ENCODE peak calls at places on chromosomes 1 and 21, in seven cellular contexts. T, N, P, G, R, C and S are unnamed samples.

GRCh38 chr1:173195596-173196088 is 11.5 kb downstream of the TNFSF4 start:
- DNase-seq in R (peak), C (no peak), P (no peak), G (no peak), N (no peak), T (no peak), S (no peak)

GRCh38 chr21:33789697-33790096 is 125.9 kb downstream of the ATP5PO start:
- DNase-seq in R (no peak), C (no peak), P (no peak), N (no peak), T (no peak), G (no peak), S (no peak)

GRCh38 chr1:78408830-78409229 is 81.9 kb upstream of the PTGFR start:
- DNase-seq in P (no peak), N (no peak), C (no peak), T (no peak), G (no peak), R (no peak), S (no peak)

GRCh38 chr1:202154766-202155477 is 5.5 kb downstream of the PTPN7 start:
- DNase-seq in G (peak), P (peak), R (no peak), N (no peak), T (peak), C (peak), S (peak)

GRCh38 chr1:84889437-84889836 is 3.6 kb downstream of the LPAR3 start:
- DNase-seq in N (no peak), G (no peak), C (no peak), R (no peak), P (no peak), T (no peak), S (no peak)

GRCh38 chr1:211613108-211613947 is 34.4 kb upstream of the SLC30A1 start:
- DNase-seq in G (no peak), T (peak), C (no peak), R (no peak), P (peak), N (peak), S (no peak)

GRCh38 chr1:38006008-38006828 is 904 bp upstream of the FHL3 start:
- DNase-seq in R (no peak), P (no peak), N (no peak), G (no peak), C (no peak), T (no peak), S (no peak)

GRCh38 chr21:31866077-31866511 is 6.7 kb upstream of the HUNK start:
- DNase-seq in C (peak), R (no peak), G (peak), T (peak), P (peak), N (peak), S (peak)

GRCh38 chr1:43234267-43234666 is 35.5 kb upstream of the TMEM125 start:
- DNase-seq in N (no peak), R (no peak), T (no peak), P (no peak), G (no peak), C (no peak), S (no peak)

GRCh38 chr1:69967245-69967766 is 238.1 kb downstream of the LRRC40 start:
- DNase-seq in P (no peak), R (no peak), G (no peak), T (no peak), C (no peak), N (no peak), S (no peak)

GRCh38 chr1:46675549-46676314 is 4.1 kb downstream of the TEX38 start:
- DNase-seq in T (no peak), G (no peak), R (no peak), N (no peak), P (no peak), C (no peak), S (no peak)

GRCh38 chr1:22932803-22933470 is 39.7 kb downstream of the LACTBL1 start:
- DNase-seq in P (no peak), C (no peak), N (no peak), G (no peak), T (no peak), R (no peak), S (no peak)

GRCh38 chr1:84998642-84999280 is 1.8 kb upstream of the MCOLN2 start:
- DNase-seq in R (no peak), G (no peak), P (no peak), C (peak), N (no peak), T (no peak), S (no peak)

GRCh38 chr1:224430511-224431113 is 4.0 kb downstream of the WDR26 start:
- DNase-seq in G (no peak), N (no peak), T (peak), R (no peak), P (peak), C (no peak), S (no peak)

GRCh38 chr1:40710581-40711315 is 19.2 kb downstream of the NFYC start:
- DNase-seq in R (no peak), G (no peak), C (no peak), N (no peak), T (no peak), P (peak), S (no peak)

GRCh38 chr21:39184050-39184980 is 1.1 kb upstream of the PSMG1 start:
- DNase-seq in T (no peak), G (no peak), C (no peak), P (no peak), R (no peak), N (no peak), S (no peak)
- H3K4me3 ChIP-seq in T (peak), G (peak), C (peak), P (peak), R (peak), N (peak), S (peak)

DNA sequence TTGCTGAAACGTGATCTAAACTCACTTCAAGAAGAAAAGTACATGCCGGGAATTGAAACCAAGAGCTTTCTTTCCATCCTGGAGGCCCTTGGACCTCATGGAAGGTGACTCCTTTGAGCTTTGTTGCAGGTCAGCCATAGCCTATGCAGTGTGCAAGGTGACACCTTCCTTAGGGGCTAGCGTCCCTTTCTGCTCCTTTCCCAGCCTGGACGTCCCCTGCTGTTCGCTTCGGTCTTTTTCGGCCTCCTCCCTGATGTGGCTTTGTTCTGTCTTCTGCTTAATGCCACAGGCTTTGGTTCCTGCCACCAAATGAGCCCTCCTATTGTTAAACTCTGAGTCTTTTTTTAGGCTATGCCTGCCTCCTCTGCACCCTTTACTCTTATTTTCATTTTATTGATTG is 308.8 kb downstream of the BRINP2 start:
- DNase-seq in G (no peak), P (no peak), T (no peak), C (no peak), R (no peak), N (no peak), S (no peak)
- TF ChIP-seq SIN3A in G (no peak), P (no peak), T (no peak), C (no peak), R (no peak), N (no peak), S (no peak)

DNA sequence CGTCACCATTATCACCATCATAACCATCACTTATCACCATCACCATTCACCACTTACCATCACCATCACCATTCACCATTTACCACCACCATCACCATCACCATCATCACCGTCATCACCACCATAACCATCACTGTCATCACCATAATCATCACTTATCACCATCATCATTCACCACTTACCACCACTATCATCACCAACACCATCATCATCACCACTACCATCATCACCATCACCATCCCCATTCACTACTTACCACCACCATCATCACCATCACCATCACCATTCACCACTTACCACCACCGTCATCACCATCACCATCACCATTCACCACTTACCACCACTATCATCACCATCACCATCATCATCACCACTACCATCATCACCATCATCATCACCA is 151.8 kb downstream of the CAMTA1 start:
- DNase-seq in G (no peak), P (no peak), T (no peak), N (no peak), C (no peak), R (no peak), S (no peak)
- H3K4me3 ChIP-seq in G (no peak), P (no peak), T (no peak), N (no peak), C (no peak), R (no peak), S (no peak)

DNA sequence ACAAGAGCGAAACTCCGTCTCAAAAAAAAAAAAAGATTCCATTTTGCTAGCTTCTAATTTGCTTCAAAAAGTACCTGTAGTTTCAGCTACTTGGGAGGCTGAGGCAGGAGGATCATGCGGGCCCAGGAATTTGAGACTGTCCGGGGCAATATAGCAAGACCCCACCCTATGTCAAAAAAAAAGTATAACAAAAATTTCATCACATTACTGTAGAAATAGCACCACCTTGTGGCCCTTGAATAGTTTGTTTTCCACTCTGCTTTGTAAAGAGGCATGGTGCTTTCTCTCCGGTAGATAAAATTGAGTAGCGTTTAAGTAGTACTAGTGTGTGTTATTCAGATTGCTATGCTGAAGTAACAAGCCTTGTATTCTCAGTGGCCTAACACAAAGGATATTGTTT is 18.2 kb upstream of the MSTO1 start:
- DNase-seq in R (peak), C (peak), G (no peak), P (peak), N (peak), T (peak), S (peak)
- TF ChIP-seq SIN3A in R (no peak), C (no peak), G (no peak), P (no peak), N (no peak), T (no peak), S (no peak)

GRCh38 chr1:30816211-30817082 is 58.9 kb upstream of the LAPTM5 start:
- DNase-seq in R (no peak), T (no peak), P (no peak), C (peak), N (no peak), G (peak), S (no peak)
- H3K4me3 ChIP-seq in R (no peak), T (no peak), P (no peak), C (no peak), N (no peak), G (peak), S (no peak)

GRCh38 chr1:56413671-56414199 is 165.6 kb downstream of the PLPP3 start:
- DNase-seq in T (no peak), R (no peak), C (no peak), N (no peak), G (no peak), P (peak), S (no peak)
- TF ChIP-seq SIN3A in T (no peak), R (no peak), C (no peak), N (no peak), G (no peak), P (no peak), S (no peak)

DNA sequence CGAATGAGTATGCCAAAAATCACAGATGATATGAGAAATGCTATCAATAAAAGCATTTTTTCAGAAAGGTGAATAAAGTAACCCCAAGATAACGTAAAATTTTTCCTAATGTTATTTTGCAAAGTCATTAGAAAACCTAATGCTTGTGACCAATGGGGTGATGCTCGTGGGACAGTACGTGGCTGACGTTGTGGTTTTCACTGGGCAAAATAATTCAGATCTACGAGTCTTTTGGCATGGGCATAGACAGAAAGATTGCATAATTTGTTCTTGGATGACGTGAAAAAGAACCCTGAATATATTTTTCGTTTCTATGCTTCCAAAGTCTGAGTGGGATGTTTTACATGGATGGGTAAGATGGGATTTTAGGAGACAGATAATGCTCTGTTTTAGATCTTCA is 71.0 kb downstream of the PBX1 start:
- DNase-seq in R (no peak), T (no peak), G (no peak), P (no peak), N (no peak), C (no peak), S (no peak)
- H3K4me3 ChIP-seq in R (no peak), T (no peak), G (no peak), P (no peak), N (no peak), C (no peak), S (no peak)